ENCODE peak calls at places on chromosomes 7 and 10, in four cellular contexts. W, H, N and V are unnamed samples.

GRCh38 chr10:73494877-73495225 is 973 bp downstream of the PPP3CB start:
- DNase-seq in H (peak), W (no peak), N (no peak), V (no peak)

GRCh38 chr7:48168159-48168558 is 3.1 kb upstream of the ABCA13 start:
- DNase-seq in W (no peak), H (peak), N (no peak), V (no peak)

GRCh38 chr7:1768835-1769234 is 98.8 kb downstream of the ELFN1 start:
- DNase-seq in N (no peak), W (no peak), H (no peak), V (no peak)

GRCh38 chr7:72785166-72785955 is 42.6 kb downstream of the TYW1B start:
- DNase-seq in W (no peak), N (no peak), H (no peak), V (no peak)

GRCh38 chr7:99693427-99694200 is 13.8 kb upstream of the CYP3A5 start:
- DNase-seq in W (no peak), H (no peak), N (no peak), V (peak)

GRCh38 chr7:25946181-25946580 is 205.8 kb upstream of the NFE2L3 start:
- DNase-seq in N (no peak), H (no peak), W (no peak), V (no peak)

GRCh38 chr7:91285966-91286365 is 21.7 kb downstream of the FZD1 start:
- DNase-seq in H (no peak), N (no peak), W (no peak), V (no peak)

GRCh38 chr7:102323914-102324195 is 32.4 kb downstream of the SPDYE6 start:
- DNase-seq in H (no peak), W (no peak), N (no peak), V (no peak)

GRCh38 chr7:41035788-41036187 is 667.1 kb downstream of the INHBA start:
- DNase-seq in N (no peak), H (no peak), W (no peak), V (no peak)

GRCh38 chr10:60139798-60140566 is 233.6 kb upstream of the CCDC6 start:
- DNase-seq in N (no peak), W (no peak), H (peak), V (peak)

GRCh38 chr7:102119925-102120324 is 166.7 kb upstream of the SH2B2 start:
- DNase-seq in W (no peak), H (no peak), N (no peak), V (no peak)

GRCh38 chr7:108603922-108604684 is 34.4 kb downstream of the DNAJB9 start:
- DNase-seq in W (no peak), N (no peak), H (no peak), V (no peak)

GRCh38 chr7:5773661-5774086 is 7.8 kb downstream of the RNF216 start:
- DNase-seq in N (no peak), H (peak), W (no peak), V (no peak)

GRCh38 chr10:52706347-52707070 is 66.1 kb downstream of the MBL2 start:
- DNase-seq in N (no peak), W (no peak), H (peak), V (no peak)

GRCh38 chr10:97063271-97063982 is 122.3 kb downstream of the SLIT1 start:
- DNase-seq in N (no peak), W (no peak), H (no peak), V (no peak)

GRCh38 chr7:28410628-28411578 is 1.4 kb upstream of the CREB5 start:
- DNase-seq in H (peak), W (no peak), N (peak), V (peak)

GRCh38 chr7:82441916-82442478 is 1.6 kb downstream of the CACNA2D1 start:
- DNase-seq in N (no peak), W (no peak), H (peak), V (no peak)

GRCh38 chr7:40870108-40870507 is 735.3 kb downstream of the SUGCT start:
- DNase-seq in H (no peak), N (no peak), W (no peak), V (no peak)

GRCh38 chr10:30963994-30964930 is 67.4 kb downstream of the ZNF438 start:
- DNase-seq in H (no peak), W (no peak), N (no peak), V (no peak)

GRCh38 chr10:131618587-131619267 is 282.1 kb upstream of the PPP2R2D start:
- DNase-seq in H (no peak), W (no peak), N (no peak), V (no peak)

GRCh38 chr7:125425507-125425906 is 495.9 kb upstream of the POT1 start:
- DNase-seq in W (no peak), H (no peak), N (no peak), V (no peak)

GRCh38 chr10:86900955-86901354 is 56.5 kb downstream of the MMRN2 start:
- DNase-seq in H (peak), W (no peak), N (no peak), V (no peak)

GRCh38 chr7:113015038-113015645 is 71.5 kb downstream of the GPR85 start:
- DNase-seq in N (no peak), W (no peak), H (peak), V (no peak)

DNA sequence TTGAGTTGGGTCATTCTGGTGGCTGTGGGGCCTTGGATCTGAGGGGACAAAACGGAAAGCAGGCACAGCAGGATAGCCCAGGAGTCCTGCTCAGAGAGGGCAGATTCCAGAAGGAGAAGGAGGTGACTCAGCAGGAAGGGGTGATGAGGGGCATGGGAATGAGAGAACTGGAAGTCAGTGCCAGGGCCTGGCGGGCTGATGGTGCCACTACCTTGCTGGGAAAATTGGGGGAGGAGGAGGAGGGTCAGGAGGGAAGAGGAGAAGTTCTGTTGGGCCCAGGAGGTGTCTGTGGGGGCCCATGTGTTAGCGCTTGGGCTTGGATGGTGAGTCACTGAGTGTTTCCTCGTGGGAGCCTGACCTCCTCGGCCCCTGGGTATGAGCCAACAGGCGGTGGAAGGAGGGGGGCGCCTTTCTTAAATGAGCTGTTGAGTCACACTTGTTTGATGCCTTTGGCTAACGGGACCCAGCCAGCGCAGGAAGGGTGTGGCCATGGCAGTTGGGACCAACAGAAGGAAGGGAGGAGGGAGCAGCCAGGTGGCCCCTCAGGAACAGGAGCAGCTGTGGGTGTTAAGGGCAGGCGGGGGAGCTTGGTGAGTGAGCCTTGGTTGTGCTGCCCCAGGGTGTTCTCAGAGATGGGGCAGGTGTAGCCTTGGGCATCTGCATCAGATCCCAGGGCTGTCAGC is 130.0 kb upstream of the BTBD16 start:
- DNase-seq in W (no peak), H (peak), N (peak), V (no peak)
- TF ChIP-seq CTCF in W (no peak), H (no peak), N (no peak), V (no peak)

GRCh38 chr7:152633504-152633903 is 42.4 kb downstream of the XRCC2 start:
- DNase-seq in H (no peak), W (no peak), N (no peak), V (no peak)

GRCh38 chr7:152640829-152641228 is 35.1 kb downstream of the XRCC2 start:
- DNase-seq in W (no peak), N (no peak), H (no peak), V (no peak)

GRCh38 chr7:152641384-152641783 is 34.6 kb downstream of the XRCC2 start:
- DNase-seq in W (no peak), N (no peak), H (no peak), V (no peak)

GRCh38 chr7:152636436-152636835 is 39.5 kb downstream of the XRCC2 start:
- DNase-seq in H (peak), N (no peak), W (peak), V (no peak)

GRCh38 chr7:152637920-152638580 is 37.9 kb downstream of the XRCC2 start:
- DNase-seq in W (no peak), H (no peak), N (no peak), V (no peak)
- TF ChIP-seq CTCF in W (no peak), H (no peak), N (no peak), V (no peak)

DNA sequence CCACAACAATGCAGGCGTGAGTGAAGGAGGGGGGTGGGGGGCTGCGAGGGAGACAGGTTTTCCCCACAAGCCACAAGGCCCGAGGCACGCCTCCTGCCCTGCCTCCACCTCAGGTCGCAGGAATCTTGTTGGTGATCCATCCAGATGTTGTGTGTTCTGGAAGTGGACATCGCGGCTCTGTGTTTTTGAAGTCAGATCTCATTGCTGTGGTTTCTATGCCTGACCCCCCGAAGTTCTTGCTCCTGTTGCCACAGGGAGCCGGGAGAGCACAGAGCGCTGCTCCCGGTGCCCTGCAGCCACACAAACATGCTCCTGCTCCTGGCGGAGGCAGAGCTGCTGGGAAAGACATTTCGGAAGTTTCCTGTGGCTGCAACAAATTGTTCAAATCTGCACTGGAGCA is 177.9 kb upstream of the BMPER start:
- DNase-seq in N (no peak), H (no peak), W (no peak), V (no peak)
- TF ChIP-seq CTCF in N (no peak), H (no peak), W (no peak), V (no peak)

DNA sequence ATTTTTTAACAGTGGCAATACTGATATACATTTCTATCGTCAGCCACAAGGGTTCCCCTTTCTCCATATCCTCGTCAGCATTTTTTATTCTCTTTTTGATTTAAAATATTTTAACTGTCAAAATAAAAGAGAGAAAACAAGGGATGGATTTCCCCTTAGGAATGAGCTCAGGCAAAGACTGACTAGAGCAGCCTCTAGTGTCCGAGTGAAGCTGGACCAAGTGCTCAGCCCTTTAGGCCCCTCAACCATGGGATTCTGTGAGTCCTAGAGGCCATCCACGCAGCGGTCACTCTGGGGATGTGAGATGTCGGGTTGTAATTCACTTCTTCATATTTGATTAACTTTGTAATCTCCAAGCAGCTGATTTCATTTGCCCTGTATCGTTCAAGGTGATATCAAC is 137.4 kb upstream of the RNF32 start:
- DNase-seq in N (no peak), H (no peak), W (no peak), V (no peak)
- TF ChIP-seq CTCF in N (no peak), H (no peak), W (no peak), V (no peak)

GRCh38 chr7:129222064-129222463 is 2.8 kb upstream of the AHCYL2 start:
- DNase-seq in N (no peak), H (peak), W (peak), V (no peak)

GRCh38 chr7:129212596-129212995 is 12.2 kb upstream of the AHCYL2 start:
- DNase-seq in W (no peak), H (no peak), N (no peak), V (no peak)

GRCh38 chr7:129213828-129214227 is 11.0 kb upstream of the AHCYL2 start:
- DNase-seq in H (no peak), N (no peak), W (peak), V (no peak)

GRCh38 chr7:129224251-129225205 is at the start of gene AHCYL2:
- DNase-seq in N (peak), W (peak), H (peak), V (peak)

GRCh38 chr7:129218514-129219036 is 6.3 kb upstream of the AHCYL2 start:
- DNase-seq in H (peak), N (peak), W (peak), V (peak)
- TF ChIP-seq CTCF in H (peak), N (peak), W (peak), V (peak)

GRCh38 chr10:117509573-117509972 is 33.0 kb upstream of the EMX2 start:
- DNase-seq in N (no peak), H (no peak), W (no peak), V (no peak)
- TF ChIP-seq CTCF in N (no peak), H (no peak), W (no peak), V (no peak)

GRCh38 chr7:101108330-101108857 is 18.5 kb upstream of the SERPINE1 start:
- DNase-seq in N (no peak), H (peak), W (no peak), V (peak)
- TF ChIP-seq CTCF in N (no peak), H (no peak), W (no peak), V (no peak)